ENCODE peak calls at places on chromosomes 5 and 9, in eight cellular contexts. One of them, this sample, is unnamed.

GRCh38 chr5:165508861-165509260 is 2003.4 kb downstream of the MAT2B start:
- DNase-seq in MM.1S: no peak
- DNase-seq in fibroblast of lung: no peak
- DNase-seq in brain microvascular endothelial cell: no peak
- DNase-seq in IMR-90: no peak
- DNase-seq in Panc1: no peak
- DNase-seq in psoas muscle: no peak
- DNase-seq in adrenal gland: no peak
- DNase-seq in this sample: no peak

GRCh38 chr5:17316973-17317459 is 99.6 kb downstream of the BASP1 start:
- DNase-seq in MM.1S: peak; percentile 85
- DNase-seq in fibroblast of lung: peak; percentile 50
- DNase-seq in brain microvascular endothelial cell: peak; percentile 29
- DNase-seq in IMR-90: peak; percentile 23
- DNase-seq in Panc1: no peak
- DNase-seq in psoas muscle: no peak
- DNase-seq in adrenal gland: no peak
- DNase-seq in this sample: no peak

GRCh38 chr5:43000198-43000840 is 39.8 kb downstream of the ANXA2R start:
- DNase-seq in MM.1S: no peak
- DNase-seq in fibroblast of lung: peak; percentile 73
- DNase-seq in brain microvascular endothelial cell: no peak
- DNase-seq in IMR-90: peak; percentile 59
- DNase-seq in Panc1: no peak
- DNase-seq in psoas muscle: no peak
- DNase-seq in adrenal gland: peak; percentile 55
- DNase-seq in this sample: no peak

GRCh38 chr9:127872492-127873222 is 4.8 kb downstream of the AK1 start:
- DNase-seq in MM.1S: no peak
- DNase-seq in fibroblast of lung: no peak
- DNase-seq in brain microvascular endothelial cell: no peak
- DNase-seq in IMR-90: no peak
- DNase-seq in Panc1: no peak
- DNase-seq in psoas muscle: no peak
- DNase-seq in adrenal gland: no peak
- DNase-seq in this sample: no peak

GRCh38 chr5:75156585-75156984 is 80.1 kb downstream of the ANKRD31 start:
- DNase-seq in MM.1S: no peak
- DNase-seq in fibroblast of lung: no peak
- DNase-seq in brain microvascular endothelial cell: no peak
- DNase-seq in IMR-90: no peak
- DNase-seq in Panc1: no peak
- DNase-seq in psoas muscle: no peak
- DNase-seq in adrenal gland: no peak
- DNase-seq in this sample: no peak

GRCh38 chr9:116039893-116040292 is 113.7 kb upstream of the PAPPA start:
- DNase-seq in MM.1S: no peak
- DNase-seq in fibroblast of lung: no peak
- DNase-seq in brain microvascular endothelial cell: no peak
- DNase-seq in IMR-90: no peak
- DNase-seq in Panc1: no peak
- DNase-seq in psoas muscle: no peak
- DNase-seq in adrenal gland: no peak
- DNase-seq in this sample: no peak

GRCh38 chr9:131727184-131727785 is 12.6 kb downstream of the RAPGEF1 start:
- DNase-seq in MM.1S: no peak
- DNase-seq in fibroblast of lung: peak; percentile 77
- DNase-seq in brain microvascular endothelial cell: peak; percentile 45
- DNase-seq in IMR-90: peak; percentile 24
- DNase-seq in Panc1: no peak
- DNase-seq in psoas muscle: no peak
- DNase-seq in adrenal gland: peak; percentile 52
- DNase-seq in this sample: no peak

GRCh38 chr9:137314561-137315560 is 12.8 kb upstream of the NRARP start:
- DNase-seq in MM.1S: no peak
- DNase-seq in fibroblast of lung: no peak
- DNase-seq in brain microvascular endothelial cell: no peak
- DNase-seq in IMR-90: no peak
- DNase-seq in Panc1: no peak
- DNase-seq in psoas muscle: no peak
- DNase-seq in adrenal gland: peak; percentile 12
- DNase-seq in this sample: no peak

GRCh38 chr9:136695435-136695895 is 8.2 kb upstream of the AGPAT2 start:
- DNase-seq in MM.1S: no peak
- DNase-seq in fibroblast of lung: no peak
- DNase-seq in brain microvascular endothelial cell: no peak
- DNase-seq in IMR-90: no peak
- DNase-seq in Panc1: no peak
- DNase-seq in psoas muscle: no peak
- DNase-seq in adrenal gland: no peak
- DNase-seq in this sample: no peak

GRCh38 chr9:137534256-137535119 is 15.7 kb downstream of the PNPLA7 start:
- DNase-seq in MM.1S: peak; percentile 81
- DNase-seq in fibroblast of lung: peak; percentile 55
- DNase-seq in brain microvascular endothelial cell: peak; percentile 57
- DNase-seq in IMR-90: peak; percentile 60
- DNase-seq in Panc1: no peak
- DNase-seq in psoas muscle: no peak
- DNase-seq in adrenal gland: peak; percentile 46
- DNase-seq in this sample: no peak

GRCh38 chr9:129331772-129332512 is 153.9 kb upstream of the IER5L start:
- DNase-seq in MM.1S: no peak
- DNase-seq in fibroblast of lung: no peak
- DNase-seq in brain microvascular endothelial cell: no peak
- DNase-seq in IMR-90: no peak
- DNase-seq in Panc1: no peak
- DNase-seq in psoas muscle: no peak
- DNase-seq in adrenal gland: no peak
- DNase-seq in this sample: no peak

GRCh38 chr5:150945501-150945900 is 40.7 kb upstream of the ZNF300 start:
- DNase-seq in MM.1S: no peak
- DNase-seq in fibroblast of lung: peak; percentile 71
- DNase-seq in brain microvascular endothelial cell: no peak
- DNase-seq in IMR-90: peak; percentile 5
- DNase-seq in Panc1: no peak
- DNase-seq in psoas muscle: no peak
- DNase-seq in adrenal gland: no peak
- DNase-seq in this sample: no peak

GRCh38 chr5:150945947-150946346 is 41.2 kb upstream of the ZNF300 start:
- DNase-seq in MM.1S: no peak
- DNase-seq in fibroblast of lung: peak; percentile 11
- DNase-seq in brain microvascular endothelial cell: no peak
- DNase-seq in IMR-90: no peak
- DNase-seq in Panc1: no peak
- DNase-seq in psoas muscle: no peak
- DNase-seq in adrenal gland: no peak
- DNase-seq in this sample: no peak

GRCh38 chr5:150948539-150948938 is 43.8 kb upstream of the ZNF300 start:
- DNase-seq in MM.1S: no peak
- DNase-seq in fibroblast of lung: no peak
- DNase-seq in brain microvascular endothelial cell: no peak
- DNase-seq in IMR-90: no peak
- DNase-seq in Panc1: no peak
- DNase-seq in psoas muscle: no peak
- DNase-seq in adrenal gland: no peak
- DNase-seq in this sample: no peak

GRCh38 chr5:150946351-150946905 is 41.6 kb upstream of the ZNF300 start:
- DNase-seq in MM.1S: no peak
- DNase-seq in fibroblast of lung: peak; percentile 89
- DNase-seq in brain microvascular endothelial cell: peak; percentile 78
- DNase-seq in IMR-90: peak; percentile 39
- DNase-seq in Panc1: no peak
- DNase-seq in psoas muscle: peak; percentile 87
- DNase-seq in adrenal gland: peak; percentile 79
- DNase-seq in this sample: no peak
- H3K27ac ChIP-seq in MM.1S: no peak overlapping the region
- H3K27ac ChIP-seq in fibroblast of lung: peak overlapping the region; percentile 90
- H3K27ac ChIP-seq in brain microvascular endothelial cell: peak overlapping the region; percentile 95
- H3K27ac ChIP-seq in IMR-90: peak overlapping the region; percentile 51
- H3K27ac ChIP-seq in Panc1: no peak overlapping the region
- H3K27ac ChIP-seq in psoas muscle: peak overlapping the region; percentile 83
- H3K27ac ChIP-seq in adrenal gland: peak overlapping the region; percentile 25
- H3K27ac ChIP-seq in this sample: no peak overlapping the region

DNA sequence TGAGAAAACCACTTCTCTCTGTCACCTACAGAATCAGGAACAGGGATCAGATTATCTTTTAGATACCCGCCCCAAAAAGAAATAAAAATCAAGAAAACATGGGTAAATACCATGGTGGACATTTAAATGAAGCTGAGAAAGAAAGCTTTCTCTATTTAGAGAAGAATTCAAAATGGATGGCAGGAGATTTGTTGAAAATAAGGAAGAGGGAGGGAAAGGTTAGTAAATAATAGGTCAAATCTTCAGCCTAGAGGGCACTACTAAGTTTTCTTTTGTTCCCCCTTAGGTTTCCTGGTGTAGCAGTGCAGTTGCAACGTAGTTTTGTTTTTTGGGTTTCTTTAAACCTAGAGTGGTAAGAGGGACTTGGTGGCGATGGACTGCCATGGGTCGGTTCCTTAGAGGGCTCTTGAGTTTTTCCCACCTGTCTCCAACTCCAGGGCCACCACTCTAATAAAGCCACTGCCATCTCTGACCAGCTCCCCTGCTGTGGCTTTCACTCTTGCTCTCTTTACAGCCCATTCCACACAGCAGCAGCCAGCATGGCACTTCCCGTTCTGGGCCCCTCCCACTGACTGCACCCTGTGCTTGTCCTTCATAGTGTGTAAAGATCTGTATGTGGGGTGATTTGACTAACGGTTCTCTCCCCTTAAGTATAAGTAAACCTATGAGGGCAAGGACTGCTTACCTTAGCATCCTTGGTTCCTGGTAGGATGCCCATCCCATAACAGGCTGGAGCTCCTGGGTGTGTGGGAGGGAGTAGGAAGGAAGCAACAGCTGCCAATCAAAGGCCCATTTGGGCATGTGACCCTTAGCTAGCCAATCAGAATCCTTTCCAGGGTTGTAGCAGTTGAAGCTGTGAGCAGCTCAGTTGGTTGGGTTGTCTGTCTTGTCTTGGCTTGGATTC is 118.3 kb downstream of the SLC1A3 start:
- DNase-seq in MM.1S: peak; percentile 77
- DNase-seq in fibroblast of lung: no peak
- DNase-seq in brain microvascular endothelial cell: no peak
- DNase-seq in IMR-90: no peak
- DNase-seq in Panc1: no peak
- DNase-seq in psoas muscle: peak; percentile 32
- DNase-seq in adrenal gland: peak; percentile 49
- DNase-seq in this sample: no peak
- H3K4me3 ChIP-seq in MM.1S: peak overlapping the region; percentile 58
- H3K4me3 ChIP-seq in fibroblast of lung: no peak overlapping the region
- H3K4me3 ChIP-seq in brain microvascular endothelial cell: no peak overlapping the region
- H3K4me3 ChIP-seq in IMR-90: no peak overlapping the region
- H3K4me3 ChIP-seq in Panc1: no peak overlapping the region
- H3K4me3 ChIP-seq in psoas muscle: no peak overlapping the region
- H3K4me3 ChIP-seq in adrenal gland: no peak overlapping the region
- H3K4me3 ChIP-seq in this sample: peak overlapping the region; percentile 24

GRCh38 chr5:37951946-37952721 is 112.3 kb upstream of the GDNF start:
- DNase-seq in MM.1S: no peak
- DNase-seq in fibroblast of lung: no peak
- DNase-seq in brain microvascular endothelial cell: no peak
- DNase-seq in IMR-90: no peak
- DNase-seq in Panc1: no peak
- DNase-seq in psoas muscle: no peak
- DNase-seq in adrenal gland: no peak
- DNase-seq in this sample: no peak
- H3K36me3 ChIP-seq in MM.1S: no peaks in the 10 kb centered on the region
- H3K36me3 ChIP-seq in fibroblast of lung: no peaks in the 10 kb centered on the region
- H3K36me3 ChIP-seq in brain microvascular endothelial cell: no peaks in the 10 kb centered on the region
- H3K36me3 ChIP-seq in IMR-90: no peaks in the 10 kb centered on the region
- H3K36me3 ChIP-seq in Panc1: no peaks in the 10 kb centered on the region
- H3K36me3 ChIP-seq in psoas muscle: no peaks in the 10 kb centered on the region
- H3K36me3 ChIP-seq in adrenal gland: no peaks in the 10 kb centered on the region
- H3K36me3 ChIP-seq in this sample: no peaks in the 10 kb centered on the region

GRCh38 chr5:119339965-119340364 is 15.9 kb upstream of the TNFAIP8 start:
- DNase-seq in MM.1S: peak; percentile 51
- DNase-seq in fibroblast of lung: no peak
- DNase-seq in brain microvascular endothelial cell: no peak
- DNase-seq in IMR-90: no peak
- DNase-seq in Panc1: no peak
- DNase-seq in psoas muscle: no peak
- DNase-seq in adrenal gland: no peak
- DNase-seq in this sample: no peak
- H3K27ac ChIP-seq in MM.1S: peak overlapping the region; percentile 95
- H3K27ac ChIP-seq in fibroblast of lung: no peak overlapping the region
- H3K27ac ChIP-seq in brain microvascular endothelial cell: no peak overlapping the region
- H3K27ac ChIP-seq in IMR-90: no peak overlapping the region
- H3K27ac ChIP-seq in Panc1: no peak overlapping the region
- H3K27ac ChIP-seq in psoas muscle: no peak overlapping the region
- H3K27ac ChIP-seq in adrenal gland: no peak overlapping the region
- H3K27ac ChIP-seq in this sample: peak overlapping the region; percentile 94

DNA sequence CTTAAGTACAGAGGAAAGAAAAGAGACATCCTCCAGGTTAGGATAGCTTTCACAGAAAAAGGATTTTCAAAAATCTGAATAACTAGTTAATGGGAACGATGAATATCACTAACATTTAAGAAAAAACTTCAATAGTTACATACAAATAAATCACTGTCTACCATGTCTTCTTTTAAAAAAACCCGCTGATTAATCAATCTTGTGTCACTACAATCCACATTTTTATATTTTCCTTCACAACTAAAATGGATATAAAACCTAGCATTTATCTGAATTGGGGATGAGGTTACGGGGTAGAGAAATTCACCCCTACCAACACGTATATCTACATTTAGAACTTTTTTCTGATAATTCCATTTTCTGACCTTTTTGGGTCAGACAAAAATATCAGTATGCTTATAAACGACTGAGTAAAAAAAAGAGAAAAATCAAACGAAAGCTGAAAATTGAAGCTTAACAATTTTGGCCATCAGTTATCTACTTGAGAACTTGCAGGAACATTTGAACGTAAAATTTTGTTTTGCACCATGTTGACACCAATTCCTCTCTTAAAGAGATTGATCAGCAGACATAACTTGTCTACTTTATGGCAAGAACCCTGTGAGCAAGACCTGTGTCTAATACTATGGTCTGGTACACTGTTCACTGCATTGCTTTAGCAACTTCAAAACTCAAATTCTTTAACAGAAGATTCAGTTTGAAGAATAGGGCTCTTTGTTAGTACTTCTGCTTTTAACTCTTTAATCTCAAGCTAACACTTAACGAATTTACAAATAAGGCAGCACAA is 4.8 kb downstream of the NR3C1 start:
- DNase-seq in MM.1S: peak; percentile 23
- DNase-seq in fibroblast of lung: no peak
- DNase-seq in brain microvascular endothelial cell: no peak
- DNase-seq in IMR-90: peak; percentile 12
- DNase-seq in Panc1: no peak
- DNase-seq in psoas muscle: no peak
- DNase-seq in adrenal gland: no peak
- DNase-seq in this sample: no peak
- H3K4me3 ChIP-seq in MM.1S: peak overlapping the region; percentile 87
- H3K4me3 ChIP-seq in fibroblast of lung: peak overlapping the region; percentile 82
- H3K4me3 ChIP-seq in brain microvascular endothelial cell: peak overlapping the region; percentile 80
- H3K4me3 ChIP-seq in IMR-90: peak overlapping the region; percentile 97
- H3K4me3 ChIP-seq in Panc1: peak overlapping the region; percentile 91
- H3K4me3 ChIP-seq in psoas muscle: peak overlapping the region; percentile 93
- H3K4me3 ChIP-seq in adrenal gland: peak overlapping the region; percentile 84
- H3K4me3 ChIP-seq in this sample: peak overlapping the region; percentile 41

DNA sequence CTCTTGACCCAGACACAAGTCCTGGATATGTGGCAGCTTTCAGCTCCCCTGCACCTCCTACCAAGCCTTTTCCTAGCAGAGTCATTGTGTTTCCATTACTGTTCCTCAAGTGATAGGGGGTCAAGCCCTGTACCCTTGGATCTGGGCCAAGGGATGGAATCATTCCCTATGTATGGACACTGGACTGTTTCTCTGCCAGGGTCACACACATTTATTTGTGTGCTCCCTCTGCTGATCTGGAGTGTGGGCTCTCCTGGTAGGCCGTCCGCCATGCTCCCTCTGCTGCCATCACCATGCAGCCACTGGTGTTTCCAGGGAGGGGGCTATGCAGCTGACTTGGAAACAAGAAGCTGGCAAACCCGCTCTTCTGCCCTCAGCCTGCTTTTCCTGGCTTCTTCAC is 9.5 kb downstream of the GM2A start:
- DNase-seq in MM.1S: no peak
- DNase-seq in fibroblast of lung: no peak
- DNase-seq in brain microvascular endothelial cell: no peak
- DNase-seq in IMR-90: no peak
- DNase-seq in Panc1: no peak
- DNase-seq in psoas muscle: no peak
- DNase-seq in adrenal gland: no peak
- DNase-seq in this sample: no peak
- H3K36me3 ChIP-seq in MM.1S: no peaks in the 10 kb centered on the region
- H3K36me3 ChIP-seq in fibroblast of lung: peaks cover 4% of the 10 kb centered on the region
- H3K36me3 ChIP-seq in brain microvascular endothelial cell: no peaks in the 10 kb centered on the region
- H3K36me3 ChIP-seq in IMR-90: peaks cover 8% of the 10 kb centered on the region
- H3K36me3 ChIP-seq in Panc1: no peaks in the 10 kb centered on the region
- H3K36me3 ChIP-seq in psoas muscle: no peaks in the 10 kb centered on the region
- H3K36me3 ChIP-seq in adrenal gland: peaks cover 25% of the 10 kb centered on the region
- H3K36me3 ChIP-seq in this sample: peaks cover 14% of the 10 kb centered on the region

This sample was measured in effector memory CD4-positive, alpha-beta T cell.